ENCODE peak calls at places on chromosomes 4 and X, in eight cellular contexts. Y is NB4, K is psoas muscle, A is H7, U is lower leg skin, H is astrocyte, F is kidney, E is uterus. W is an unnamed sample.

GRCh38 chrX:111854778-111855490 is 21.0 kb upstream of the TRPC5OS start:
- DNase-seq in A (peak), H (no peak), U (no peak), F (no peak), Y (peak), K (no peak), E (no peak), W (no peak)

GRCh38 chrX:137052641-137053235 is 18.9 kb upstream of the GPR101 start:
- DNase-seq in K (no peak), U (no peak), H (no peak), Y (no peak), A (peak), E (no peak), F (no peak), W (no peak)

GRCh38 chr4:102562995-102563394 is 61.8 kb downstream of the NFKB1 start:
- DNase-seq in K (no peak), A (no peak), E (no peak), H (no peak), U (no peak), F (no peak), Y (no peak), W (no peak)

GRCh38 chr4:55378617-55379467 is 16.9 kb upstream of the TMEM165 start:
- DNase-seq in H (no peak), A (no peak), K (no peak), F (no peak), Y (no peak), E (no peak), U (no peak), W (no peak)

GRCh38 chrX:102651242-102651967 is at the start of gene GPRASP1:
- DNase-seq in U (no peak), F (peak), K (peak), H (peak), E (peak), Y (no peak), A (peak), W (no peak)

GRCh38 chrX:110432831-110433230 is 74.2 kb downstream of the RTL9 start:
- DNase-seq in H (no peak), Y (no peak), A (no peak), F (no peak), E (no peak), U (no peak), K (no peak), W (no peak)

GRCh38 chrX:29617725-29618124 is 597.6 kb upstream of the MAGEB2 start:
- DNase-seq in H (no peak), F (no peak), A (peak), K (no peak), U (no peak), E (no peak), Y (no peak), W (no peak)

GRCh38 chrX:134373736-134374135 is 86.2 kb upstream of the HPRT1 start:
- DNase-seq in A (peak), F (no peak), K (no peak), Y (peak), H (no peak), E (no peak), U (no peak), W (no peak)

GRCh38 chr4:94452476-94453300 is 946 bp downstream of the PDLIM5 start:
- DNase-seq in E (peak), F (peak), K (peak), U (peak), Y (peak), H (peak), A (peak), W (peak)

GRCh38 chrX:19747672-19748610 is 139.5 kb downstream of the SH3KBP1 start:
- DNase-seq in Y (peak), U (no peak), H (no peak), E (no peak), F (no peak), K (no peak), A (no peak), W (peak)

GRCh38 chrX:48475774-48476577 is at the start of gene FTSJ1:
- DNase-seq in F (peak), Y (peak), K (peak), E (peak), A (peak), U (peak), H (peak), W (peak)

GRCh38 chr4:72326692-72327632 is 242.1 kb downstream of the ADAMTS3 start:
- DNase-seq in Y (peak), H (peak), K (no peak), A (no peak), U (no peak), E (no peak), F (no peak), W (peak)

GRCh38 chr4:2923678-2924173 is 39.5 kb downstream of the NOP14 start:
- DNase-seq in K (no peak), F (peak), H (no peak), E (peak), A (peak), U (no peak), Y (no peak), W (no peak)

GRCh38 chr4:168716411-168717129 is 219.7 kb downstream of the PALLD start:
- DNase-seq in U (peak), A (no peak), Y (no peak), H (no peak), F (no peak), E (peak), K (no peak), W (no peak)

GRCh38 chr4:157217708-157218107 is 2.8 kb upstream of the GRIA2 start:
- DNase-seq in A (no peak), K (no peak), Y (peak), U (no peak), F (no peak), H (peak), E (no peak), W (no peak)

GRCh38 chr4:38287090-38287843 is 327.1 kb downstream of the PTTG2 start:
- DNase-seq in H (no peak), Y (no peak), U (no peak), E (no peak), A (no peak), K (no peak), F (no peak), W (no peak)

GRCh38 chr4:41142946-41143720 is 71.2 kb downstream of the APBB2 start:
- DNase-seq in Y (no peak), E (peak), K (peak), F (no peak), U (peak), A (no peak), H (peak), W (no peak)

GRCh38 chr4:7104366-7105031 is 36.6 kb upstream of the GRPEL1 start:
- DNase-seq in F (no peak), U (no peak), A (peak), Y (no peak), E (no peak), H (no peak), K (no peak), W (no peak)

DNA sequence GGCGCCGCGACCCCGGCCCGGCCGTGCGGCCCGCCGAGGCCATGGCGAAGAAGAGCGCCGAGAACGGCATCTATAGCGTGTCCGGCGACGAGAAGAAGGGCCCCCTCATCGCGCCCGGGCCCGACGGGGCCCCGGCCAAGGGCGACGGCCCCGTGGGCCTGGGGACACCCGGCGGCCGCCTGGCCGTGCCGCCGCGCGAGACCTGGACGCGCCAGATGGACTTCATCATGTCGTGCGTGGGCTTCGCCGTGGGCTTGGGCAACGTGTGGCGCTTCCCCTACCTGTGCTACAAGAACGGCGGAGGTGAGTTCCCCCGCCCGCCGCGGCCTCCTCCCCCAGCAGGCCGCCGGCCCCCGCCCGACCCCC is 791 bp downstream of the SLC6A8 start:
- DNase-seq in H (no peak), E (no peak), A (no peak), F (peak), Y (no peak), K (no peak), U (no peak), W (no peak)
- H3K4me3 ChIP-seq in H (peak), E (peak), A (peak), F (no peak), Y (no peak), K (peak), U (peak), W (no peak)

GRCh38 chr4:128856246-128856645 is 46.7 kb downstream of the JADE1 start:
- DNase-seq in E (no peak), F (no peak), Y (no peak), K (no peak), A (no peak), U (no peak), H (no peak), W (no peak)

GRCh38 chr4:128855656-128856055 is 46.2 kb downstream of the JADE1 start:
- DNase-seq in H (no peak), A (no peak), F (no peak), E (no peak), K (no peak), U (no peak), Y (no peak), W (no peak)

GRCh38 chr4:128861856-128862518 is 52.5 kb downstream of the JADE1 start:
- DNase-seq in E (no peak), A (no peak), U (no peak), Y (no peak), H (no peak), K (no peak), F (no peak), W (no peak)

GRCh38 chr4:128859887-128860774 is 50.6 kb downstream of the JADE1 start:
- DNase-seq in F (no peak), U (no peak), Y (no peak), H (peak), K (no peak), A (no peak), E (no peak), W (no peak)

DNA sequence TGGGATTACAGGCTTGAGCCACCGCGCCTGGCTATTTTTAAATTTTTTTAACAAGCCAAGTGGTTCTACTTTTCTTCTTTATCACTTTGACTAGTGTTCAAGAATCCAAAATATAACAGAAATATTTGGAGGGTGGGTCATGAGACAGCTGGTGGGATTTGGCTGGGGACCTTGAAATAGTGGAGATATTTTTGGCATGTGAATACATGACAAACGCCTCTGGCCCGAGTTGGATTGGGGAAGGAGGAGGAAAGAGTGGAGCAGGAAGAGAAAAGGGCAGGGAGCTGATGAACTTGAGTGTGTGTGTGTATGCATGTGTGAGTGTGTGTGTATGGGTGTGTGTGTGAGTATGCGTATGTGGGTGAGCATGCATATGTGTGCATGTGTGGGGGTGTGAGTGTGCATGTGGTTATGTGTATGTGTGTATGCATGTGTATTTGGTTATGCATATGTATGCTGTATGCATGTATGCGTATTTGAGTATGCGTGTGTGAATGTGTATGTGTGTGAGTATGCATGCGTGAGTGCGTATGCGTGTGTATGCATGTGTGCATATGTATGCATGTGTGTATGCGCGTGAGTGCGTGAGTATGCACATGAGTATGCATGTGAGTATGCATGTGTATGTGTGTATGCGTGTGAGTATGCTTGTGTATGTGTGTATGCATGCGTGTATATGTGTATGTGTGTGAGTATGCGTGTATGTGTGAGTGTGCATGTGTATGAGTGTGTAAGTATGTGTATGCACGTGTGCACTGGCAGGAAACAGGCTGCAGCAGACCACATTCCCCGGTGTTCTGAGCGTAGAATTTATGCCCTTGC is 49.6 kb downstream of the JADE1 start:
- DNase-seq in A (no peak), H (peak), F (no peak), K (no peak), Y (no peak), E (no peak), U (no peak), W (no peak)
- H3K4me3 ChIP-seq in A (no peak), H (no peak), F (no peak), K (no peak), Y (no peak), E (no peak), U (no peak), W (no peak)

GRCh38 chr4:76898949-76899640 is 1.2 kb upstream of the SOWAHB start:
- DNase-seq in U (no peak), Y (no peak), K (no peak), H (no peak), E (no peak), A (no peak), F (no peak), W (no peak)

GRCh38 chr4:76896048-76896447 is 1.9 kb downstream of the SOWAHB start:
- DNase-seq in U (no peak), H (no peak), A (no peak), E (no peak), F (no peak), Y (no peak), K (no peak), W (no peak)

GRCh38 chr4:76896731-76897521 is 1.0 kb downstream of the SOWAHB start:
- DNase-seq in K (peak), H (peak), Y (no peak), F (peak), A (peak), E (no peak), U (no peak), W (no peak)

GRCh38 chr4:76898385-76898692 is 395 bp upstream of the SOWAHB start:
- DNase-seq in F (no peak), Y (no peak), E (no peak), U (no peak), H (no peak), A (no peak), K (no peak), W (no peak)

DNA sequence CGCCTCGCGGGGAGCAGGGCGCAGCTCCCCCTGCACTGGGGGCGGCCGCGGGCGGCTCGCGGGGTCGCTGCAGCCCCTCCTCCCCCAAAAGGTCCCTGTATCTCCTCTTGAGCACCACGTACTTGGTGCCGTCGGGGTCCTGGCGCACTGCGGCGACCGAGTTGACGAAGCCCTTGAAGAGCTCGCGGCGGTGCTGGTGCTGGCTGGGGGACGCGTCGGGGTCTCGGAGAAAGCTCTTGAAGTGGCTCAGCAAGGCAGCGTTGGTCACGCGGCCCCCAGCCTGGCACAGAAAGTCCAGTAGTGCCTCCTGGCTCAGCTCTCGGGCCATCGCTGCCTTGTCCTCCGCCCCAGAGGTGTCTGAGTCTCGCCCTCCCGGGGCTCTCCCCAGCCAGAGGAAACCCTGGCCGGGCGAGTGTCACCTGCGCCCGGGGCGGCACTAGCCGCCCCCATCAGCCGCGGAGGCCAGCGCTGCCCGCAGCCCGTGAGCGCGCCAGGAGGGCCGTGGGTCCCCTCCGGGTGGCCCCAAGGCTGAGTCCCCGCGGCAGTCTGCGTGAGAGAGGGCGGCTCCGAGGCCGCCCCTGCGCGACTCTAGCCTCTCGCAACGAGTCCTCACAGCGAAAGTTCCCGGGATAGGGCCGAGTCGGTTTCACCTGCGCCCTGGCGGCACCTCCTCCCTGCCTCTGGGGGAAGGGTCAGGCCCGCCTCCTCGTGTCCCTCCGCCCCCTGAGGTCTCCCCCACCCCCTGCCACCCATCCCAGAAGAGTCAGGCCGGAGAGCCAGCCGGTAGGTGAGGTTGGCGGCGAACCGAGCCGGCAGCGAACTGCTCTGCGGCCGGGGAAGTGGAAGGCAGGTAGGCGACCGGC is at the start of gene SOWAHB:
- DNase-seq in A (peak), Y (no peak), U (no peak), F (peak), K (peak), H (no peak), E (no peak), W (no peak)
- H3K4me3 ChIP-seq in A (peak), Y (no peak), U (peak), F (peak), K (peak), H (peak), E (peak), W (peak)

GRCh38 chr4:793941-794621 is 31.8 kb downstream of the CPLX1 start:
- DNase-seq in U (no peak), E (no peak), A (peak), Y (no peak), K (no peak), H (no peak), F (peak), W (no peak)
- H3K4me3 ChIP-seq in U (no peak), E (no peak), A (no peak), Y (no peak), K (no peak), H (no peak), F (no peak), W (no peak)